ENCODE peak calls at places on chromosome 1, in eight cellular contexts. One of them, this sample, is unnamed.

GRCh38 chr1:225819346-225820192 is 9.6 kb downstream of the EPHX1 start:
- DNase-seq in activated CD4-positive, CD25-positive, alpha-beta regulatory T cell treated with anti-CD3 and anti-CD28 coated beads, Interleukin-2, amount 50 U/mL, for 72 hours: no peak
- DNase-seq in pulmonary artery endothelial cell: no peak
- DNase-seq in activated CD4-positive, alpha-beta T cell treated with anti-CD3 and anti-CD28 coated beads for 36 hours: no peak
- DNase-seq in neural progenitor cell: no peak
- DNase-seq in T-cell: no peak
- DNase-seq in endothelial cell: no peak
- DNase-seq in activated CD4-positive, alpha-beta memory T cell treated with anti-CD3 and anti-CD28 coated beads, Interleukin-2, amount 10 ng/mL, durations not matched to agents 7 days and 5 days: no peak
- DNase-seq in this sample: no peak

GRCh38 chr1:82226198-82226505 is 425.4 kb downstream of the ADGRL2 start:
- DNase-seq in activated CD4-positive, CD25-positive, alpha-beta regulatory T cell treated with anti-CD3 and anti-CD28 coated beads, Interleukin-2, amount 50 U/mL, for 72 hours: no peak
- DNase-seq in pulmonary artery endothelial cell: no peak
- DNase-seq in activated CD4-positive, alpha-beta T cell treated with anti-CD3 and anti-CD28 coated beads for 36 hours: no peak
- DNase-seq in neural progenitor cell: no peak
- DNase-seq in T-cell: no peak
- DNase-seq in endothelial cell: no peak
- DNase-seq in activated CD4-positive, alpha-beta memory T cell treated with anti-CD3 and anti-CD28 coated beads, Interleukin-2, amount 10 ng/mL, durations not matched to agents 7 days and 5 days: no peak
- DNase-seq in this sample: no peak

GRCh38 chr1:87331319-87332269 is 2.9 kb downstream of the LMO4 start:
- DNase-seq in activated CD4-positive, CD25-positive, alpha-beta regulatory T cell treated with anti-CD3 and anti-CD28 coated beads, Interleukin-2, amount 50 U/mL, for 72 hours: peak; percentile 35
- DNase-seq in pulmonary artery endothelial cell: no peak
- DNase-seq in activated CD4-positive, alpha-beta T cell treated with anti-CD3 and anti-CD28 coated beads for 36 hours: peak; percentile 69
- DNase-seq in neural progenitor cell: peak; percentile 92
- DNase-seq in T-cell: peak; percentile 63
- DNase-seq in endothelial cell: peak; percentile 77
- DNase-seq in activated CD4-positive, alpha-beta memory T cell treated with anti-CD3 and anti-CD28 coated beads, Interleukin-2, amount 10 ng/mL, durations not matched to agents 7 days and 5 days: peak; percentile 82
- DNase-seq in this sample: peak; percentile 94

GRCh38 chr1:152228831-152229230 is 4.8 kb upstream of the HRNR start:
- DNase-seq in activated CD4-positive, CD25-positive, alpha-beta regulatory T cell treated with anti-CD3 and anti-CD28 coated beads, Interleukin-2, amount 50 U/mL, for 72 hours: no peak
- DNase-seq in pulmonary artery endothelial cell: no peak
- DNase-seq in activated CD4-positive, alpha-beta T cell treated with anti-CD3 and anti-CD28 coated beads for 36 hours: no peak
- DNase-seq in neural progenitor cell: no peak
- DNase-seq in T-cell: no peak
- DNase-seq in endothelial cell: no peak
- DNase-seq in activated CD4-positive, alpha-beta memory T cell treated with anti-CD3 and anti-CD28 coated beads, Interleukin-2, amount 10 ng/mL, durations not matched to agents 7 days and 5 days: no peak
- DNase-seq in this sample: no peak

GRCh38 chr1:53959664-53960250 is 13.6 kb downstream of the LRRC42 start:
- DNase-seq in activated CD4-positive, CD25-positive, alpha-beta regulatory T cell treated with anti-CD3 and anti-CD28 coated beads, Interleukin-2, amount 50 U/mL, for 72 hours: no peak
- DNase-seq in pulmonary artery endothelial cell: no peak
- DNase-seq in activated CD4-positive, alpha-beta T cell treated with anti-CD3 and anti-CD28 coated beads for 36 hours: no peak
- DNase-seq in neural progenitor cell: no peak
- DNase-seq in T-cell: no peak
- DNase-seq in endothelial cell: no peak
- DNase-seq in activated CD4-positive, alpha-beta memory T cell treated with anti-CD3 and anti-CD28 coated beads, Interleukin-2, amount 10 ng/mL, durations not matched to agents 7 days and 5 days: no peak
- DNase-seq in this sample: no peak

GRCh38 chr1:2983319-2983705 is 38.0 kb upstream of the ACTRT2 start:
- DNase-seq in activated CD4-positive, CD25-positive, alpha-beta regulatory T cell treated with anti-CD3 and anti-CD28 coated beads, Interleukin-2, amount 50 U/mL, for 72 hours: no peak
- DNase-seq in pulmonary artery endothelial cell: no peak
- DNase-seq in activated CD4-positive, alpha-beta T cell treated with anti-CD3 and anti-CD28 coated beads for 36 hours: no peak
- DNase-seq in neural progenitor cell: no peak
- DNase-seq in T-cell: no peak
- DNase-seq in endothelial cell: no peak
- DNase-seq in activated CD4-positive, alpha-beta memory T cell treated with anti-CD3 and anti-CD28 coated beads, Interleukin-2, amount 10 ng/mL, durations not matched to agents 7 days and 5 days: no peak
- DNase-seq in this sample: no peak

GRCh38 chr1:201543871-201544521 is 5.1 kb downstream of the NAV1 start:
- DNase-seq in activated CD4-positive, CD25-positive, alpha-beta regulatory T cell treated with anti-CD3 and anti-CD28 coated beads, Interleukin-2, amount 50 U/mL, for 72 hours: no peak
- DNase-seq in pulmonary artery endothelial cell: no peak
- DNase-seq in activated CD4-positive, alpha-beta T cell treated with anti-CD3 and anti-CD28 coated beads for 36 hours: no peak
- DNase-seq in neural progenitor cell: no peak
- DNase-seq in T-cell: no peak
- DNase-seq in endothelial cell: no peak
- DNase-seq in activated CD4-positive, alpha-beta memory T cell treated with anti-CD3 and anti-CD28 coated beads, Interleukin-2, amount 10 ng/mL, durations not matched to agents 7 days and 5 days: no peak
- DNase-seq in this sample: no peak

GRCh38 chr1:56864430-56864829 is 9.8 kb downstream of the C8A start:
- DNase-seq in activated CD4-positive, CD25-positive, alpha-beta regulatory T cell treated with anti-CD3 and anti-CD28 coated beads, Interleukin-2, amount 50 U/mL, for 72 hours: no peak
- DNase-seq in pulmonary artery endothelial cell: no peak
- DNase-seq in activated CD4-positive, alpha-beta T cell treated with anti-CD3 and anti-CD28 coated beads for 36 hours: no peak
- DNase-seq in neural progenitor cell: no peak
- DNase-seq in T-cell: no peak
- DNase-seq in endothelial cell: no peak
- DNase-seq in activated CD4-positive, alpha-beta memory T cell treated with anti-CD3 and anti-CD28 coated beads, Interleukin-2, amount 10 ng/mL, durations not matched to agents 7 days and 5 days: no peak
- DNase-seq in this sample: no peak

This sample was measured in endodermal cell.